ENCODE peak calls at places on chromosomes 1 and 21, in eight cellular contexts. R is testis, T is ureter, W is SHP77 treated with DMSO at 0.1 percent for 48 hours, Q is mesenteric fat pad, Z is type B pancreatic cell, O is aorta, M is A673. G is an unnamed sample.

GRCh38 chr1:165395522-165396300 is 39.2 kb upstream of the LMX1A start:
- DNase-seq in R (no peak), T (no peak), W (no peak), Q (no peak), Z (no peak), O (no peak), M (no peak), G (peak; percentile 46)

GRCh38 chr1:10962483-10962882 is 50.0 kb upstream of the TARDBP start:
- DNase-seq in R (peak; percentile 23), T (no peak), W (peak; percentile 91), Q (no peak), Z (no peak), O (no peak), M (peak; percentile 66), G (peak; percentile 92)

GRCh38 chr21:26717146-26717739 is 128.0 kb downstream of the ADAMTS1 start:
- DNase-seq in R (no peak), T (no peak), W (no peak), Q (no peak), Z (no peak), O (no peak), M (peak; percentile 55), G (peak; percentile 16)

GRCh38 chr1:2537785-2538115 is 7.7 kb upstream of the HES5 start:
- DNase-seq in R (no peak), T (no peak), W (no peak), Q (no peak), Z (no peak), O (no peak), M (no peak), G (no peak)

GRCh38 chr1:65412256-65412983 is 8.0 kb upstream of the LEPR start:
- DNase-seq in R (no peak), T (no peak), W (no peak), Q (no peak), Z (no peak), O (no peak), M (no peak), G (no peak)

GRCh38 chr1:5906116-5906515 is 86.1 kb downstream of the NPHP4 start:
- DNase-seq in R (no peak), T (peak; percentile 27), W (no peak), Q (no peak), Z (peak; percentile 18), O (no peak), M (no peak), G (no peak)

GRCh38 chr1:71850936-71851335 is 431.4 kb downstream of the NEGR1 start:
- DNase-seq in R (no peak), T (no peak), W (no peak), Q (no peak), Z (no peak), O (no peak), M (no peak), G (no peak)

GRCh38 chr1:67716800-67717199 is 31.8 kb downstream of the GADD45A start:
- DNase-seq in R (no peak), T (peak; percentile 66), W (no peak), Q (no peak), Z (no peak), O (no peak), M (peak; percentile 72), G (peak; percentile 50)

GRCh38 chr1:201503397-201504176 is 3.3 kb downstream of the CSRP1 start:
- DNase-seq in R (peak; percentile 61), T (no peak), W (peak; percentile 6), Q (no peak), Z (no peak), O (peak; percentile 69), M (peak; percentile 89), G (no peak)

GRCh38 chr1:154696001-154696400 is 88.0 kb upstream of the ADAR start:
- DNase-seq in R (no peak), T (no peak), W (no peak), Q (no peak), Z (no peak), O (no peak), M (peak; percentile 33), G (no peak)

GRCh38 chr1:178493301-178493741 is 3.4 kb downstream of the CLEC20A start:
- DNase-seq in R (no peak), T (peak; percentile 35), W (no peak), Q (no peak), Z (no peak), O (no peak), M (no peak), G (no peak)

GRCh38 chr1:33880298-33880697 is 16.4 kb downstream of the HMGB4 start:
- DNase-seq in R (no peak), T (no peak), W (no peak), Q (no peak), Z (no peak), O (no peak), M (no peak), G (no peak)

GRCh38 chr1:206911064-206911663 is 10.6 kb downstream of the FCMR start:
- DNase-seq in R (peak; percentile 57), T (no peak), W (peak; percentile 40), Q (no peak), Z (no peak), O (no peak), M (peak; percentile 52), G (peak; percentile 63)

GRCh38 chr1:194930132-194930531 is 1678.1 kb downstream of the KCNT2 start:
- DNase-seq in R (no peak), T (no peak), W (no peak), Q (no peak), Z (no peak), O (no peak), M (no peak), G (no peak)

GRCh38 chr1:117169871-117170596 is 40.7 kb downstream of the VTCN1 start:
- DNase-seq in R (no peak), T (no peak), W (no peak), Q (no peak), Z (no peak), O (no peak), M (no peak), G (no peak)

GRCh38 chr1:208170252-208170651 is 73.9 kb downstream of the PLXNA2 start:
- DNase-seq in R (no peak), T (no peak), W (peak; percentile 8), Q (no peak), Z (no peak), O (no peak), M (peak; percentile 65), G (peak; percentile 34)

GRCh38 chr1:55289614-55290013 is 74.5 kb upstream of the USP24 start:
- DNase-seq in R (no peak), T (no peak), W (no peak), Q (no peak), Z (no peak), O (no peak), M (no peak), G (no peak)

GRCh38 chr1:214990619-214991018 is 91.9 kb upstream of the KCNK2 start:
- DNase-seq in R (no peak), T (no peak), W (no peak), Q (no peak), Z (no peak), O (no peak), M (no peak), G (no peak)

GRCh38 chr1:91651671-91652071 is 151.0 kb downstream of the CDC7 start:
- DNase-seq in R (peak; percentile 51), T (peak; percentile 56), W (no peak), Q (no peak), Z (no peak), O (peak; percentile 78), M (no peak), G (no peak)

GRCh38 chr1:147700042-147700711 is 29.9 kb upstream of the ACP6 start:
- DNase-seq in R (peak; percentile 69), T (peak; percentile 63), W (peak; percentile 35), Q (no peak), Z (no peak), O (peak; percentile 56), M (peak; percentile 82), G (peak; percentile 86)

GRCh38 chr1:207959141-207959825 is 48.4 kb upstream of the CD34 start:
- DNase-seq in R (peak; percentile 80), T (peak; percentile 69), W (no peak), Q (peak; percentile 93), Z (peak; percentile 68), O (peak; percentile 92), M (peak; percentile 5), G (no peak)

GRCh38 chr1:15942661-15943514 is 33.0 kb downstream of the ZBTB17 start:
- DNase-seq in R (peak; percentile 13), T (peak; percentile 43), W (no peak), Q (no peak), Z (no peak), O (peak; percentile 39), M (no peak), G (no peak)

GRCh38 chr1:44941424-44942324 is 44.7 kb downstream of the EIF2B3 start:
- DNase-seq in R (no peak), T (no peak), W (no peak), Q (no peak), Z (no peak), O (no peak), M (no peak), G (peak; percentile 33)

GRCh38 chr1:179742717-179743678 is at the start of gene FAM163A:
- DNase-seq in R (no peak), T (no peak), W (no peak), Q (no peak), Z (no peak), O (no peak), M (peak; percentile 17), G (peak; percentile 79)

GRCh38 chr1:78081980-78082860 is 36.5 kb downstream of the GIPC2 start:
- DNase-seq in R (no peak), T (no peak), W (no peak), Q (no peak), Z (no peak), O (no peak), M (no peak), G (peak; percentile 7)

GRCh38 chr1:24045766-24046165 is 65.6 kb upstream of the SRSF10 start:
- DNase-seq in R (peak; percentile 48), T (no peak), W (no peak), Q (no peak), Z (no peak), O (no peak), M (no peak), G (peak; percentile 42)

GRCh38 chr1:182707116-182707515 is 22.7 kb upstream of the RGS8 start:
- DNase-seq in R (peak; percentile 70), T (no peak), W (no peak), Q (no peak), Z (no peak), O (no peak), M (no peak), G (no peak)

GRCh38 chr1:33424205-33424604 is 6.7 kb downstream of the PHC2 start:
- DNase-seq in R (no peak), T (no peak), W (no peak), Q (no peak), Z (no peak), O (no peak), M (no peak), G (no peak)

GRCh38 chr1:107196973-107197562 is 56.2 kb downstream of the NTNG1 start:
- DNase-seq in R (peak; percentile 68), T (no peak), W (no peak), Q (no peak), Z (no peak), O (no peak), M (peak; percentile 80), G (peak; percentile 75)

GRCh38 chr1:21913258-21913657 is 23.9 kb downstream of the HSPG2 start:
- DNase-seq in R (no peak), T (no peak), W (peak; percentile 10), Q (no peak), Z (no peak), O (no peak), M (no peak), G (no peak)

GRCh38 chr1:18939398-18940302 is 16.8 kb downstream of the IFFO2 start:
- DNase-seq in R (no peak), T (no peak), W (no peak), Q (no peak), Z (no peak), O (no peak), M (no peak), G (peak; percentile 38)

GRCh38 chr1:214670098-214670497 is 67.1 kb downstream of the CENPF start:
- DNase-seq in R (peak; percentile 45), T (peak; percentile 46), W (no peak), Q (no peak), Z (no peak), O (no peak), M (peak; percentile 4), G (no peak)

GRCh38 chr1:66351474-66351873 is 182.5 kb upstream of the SGIP1 start:
- DNase-seq in R (no peak), T (no peak), W (no peak), Q (no peak), Z (no peak), O (no peak), M (no peak), G (no peak)

GRCh38 chr1:226519741-226520598 is 28.6 kb upstream of the STUM start:
- DNase-seq in R (no peak), T (peak; percentile 29), W (no peak), Q (no peak), Z (peak; percentile 11), O (no peak), M (no peak), G (no peak)

G was measured in NCI-H82.